ENCODE peak calls at places on chromosomes 7 and 10, in eight cellular contexts. B is dorsolateral prefrontal cortex, Q is hypothalamus, H is prostate gland, G is hepatocyte, N is T follicular helper cell, K is A549, R is NCI-H748 treated with DMSO at 0.1 percent for 48 hours. E is an unnamed sample.
A peak's percentile ranks its signal among the peaks of the same experiment; 100 is the strongest.

GRCh38 chr10:22693371-22693784 is 21.0 kb downstream of the PIP4K2A start:
- DNase-seq in B (no peak), Q (no peak), H (no peak), G (no peak), N (no peak), K (no peak), R (no peak), E (no peak)

GRCh38 chr7:155214328-155214986 is 83.2 kb upstream of the INSIG1 start:
- DNase-seq in B (no peak), Q (no peak), H (peak; percentile 73), G (peak; percentile 50), N (no peak), K (no peak), R (peak; percentile 40), E (peak; percentile 47)

GRCh38 chr7:114901771-114902170 is 20.1 kb upstream of the MDFIC start:
- DNase-seq in B (no peak), Q (no peak), H (no peak), G (peak; percentile 14), N (no peak), K (no peak), R (no peak), E (peak; percentile 72)

GRCh38 chr7:45324683-45325237 is 167.2 kb downstream of the RAMP3 start:
- DNase-seq in B (no peak), Q (no peak), H (no peak), G (peak; percentile 49), N (no peak), K (no peak), R (no peak), E (no peak)

GRCh38 chr7:76514926-76515325 is 4.6 kb downstream of the UPK3B start:
- DNase-seq in B (no peak), Q (no peak), H (no peak), G (no peak), N (no peak), K (no peak), R (no peak), E (no peak)

GRCh38 chr10:128028508-128029279 is 97.5 kb downstream of the MKI67 start:
- DNase-seq in B (no peak), Q (no peak), H (no peak), G (no peak), N (no peak), K (no peak), R (no peak), E (peak; percentile 31)

GRCh38 chr10:16367899-16368298 is 68.9 kb upstream of the PTER start:
- DNase-seq in B (no peak), Q (no peak), H (no peak), G (no peak), N (no peak), K (no peak), R (no peak), E (no peak)

GRCh38 chr7:12493407-12493806 is 77.1 kb upstream of the SCIN start:
- DNase-seq in B (no peak), Q (no peak), H (no peak), G (no peak), N (no peak), K (no peak), R (no peak), E (no peak)

GRCh38 chr7:815284-816216 is 16.7 kb upstream of the SUN1 start:
- DNase-seq in B (no peak), Q (no peak), H (peak; percentile 33), G (peak; percentile 74), N (no peak), K (peak; percentile 23), R (peak; percentile 47), E (peak; percentile 86)

GRCh38 chr7:35993663-35994622 is 159.1 kb upstream of the EEPD1 start:
- DNase-seq in B (no peak), Q (no peak), H (no peak), G (no peak), N (no peak), K (no peak), R (no peak), E (no peak)

GRCh38 chr7:127322351-127322750 is 69.6 kb upstream of the GRM8 start:
- DNase-seq in B (no peak), Q (no peak), H (no peak), G (no peak), N (no peak), K (no peak), R (no peak), E (no peak)

GRCh38 chr7:133019590-133019989 is 62.3 kb downstream of the CHCHD3 start:
- DNase-seq in B (no peak), Q (no peak), H (no peak), G (no peak), N (no peak), K (no peak), R (no peak), E (no peak)

GRCh38 chr10:75071164-75071489 is 40.3 kb upstream of the SAMD8 start:
- DNase-seq in B (no peak), Q (no peak), H (no peak), G (peak; percentile 49), N (no peak), K (no peak), R (peak; percentile 37), E (no peak)

GRCh38 chr10:110214380-110214826 is 7.0 kb downstream of the MXI1 start:
- DNase-seq in B (no peak), Q (no peak), H (no peak), G (no peak), N (no peak), K (no peak), R (no peak), E (no peak)

GRCh38 chr10:19956633-19957032 is 140.4 kb downstream of the PLXDC2 start:
- DNase-seq in B (no peak), Q (no peak), H (no peak), G (no peak), N (no peak), K (no peak), R (no peak), E (no peak)

GRCh38 chr10:78806805-78807221 is 262.0 kb upstream of the ZMIZ1 start:
- DNase-seq in B (no peak), Q (no peak), H (no peak), G (no peak), N (no peak), K (no peak), R (no peak), E (no peak)

GRCh38 chr7:24923172-24923865 is 56.7 kb downstream of the OSBPL3 start:
- DNase-seq in B (no peak), Q (no peak), H (no peak), G (no peak), N (no peak), K (no peak), R (no peak), E (no peak)

GRCh38 chr7:103388469-103389140 is 41.2 kb downstream of the PSMC2 start:
- DNase-seq in B (no peak), Q (no peak), H (no peak), G (peak; percentile 45), N (no peak), K (no peak), R (no peak), E (no peak)

GRCh38 chr7:98224701-98225181 is 13.5 kb downstream of the BHLHA15 start:
- DNase-seq in B (no peak), Q (no peak), H (no peak), G (no peak), N (no peak), K (no peak), R (no peak), E (no peak)

GRCh38 chr10:31345886-31346285 is 26.9 kb downstream of the ZEB1 start:
- DNase-seq in B (no peak), Q (no peak), H (no peak), G (no peak), N (no peak), K (no peak), R (no peak), E (no peak)

GRCh38 chr10:12466701-12467100 is 117.4 kb downstream of the CAMK1D start:
- DNase-seq in B (no peak), Q (no peak), H (no peak), G (no peak), N (no peak), K (no peak), R (no peak), E (no peak)

GRCh38 chr7:156504687-156505545 is 135.7 kb upstream of the RNF32 start:
- DNase-seq in B (no peak), Q (no peak), H (no peak), G (no peak), N (no peak), K (no peak), R (no peak), E (no peak)

GRCh38 chr7:47322731-47323130 is 259.2 kb downstream of the TNS3 start:
- DNase-seq in B (no peak), Q (no peak), H (no peak), G (no peak), N (no peak), K (no peak), R (no peak), E (no peak)

GRCh38 chr10:5512881-5513698 is 11.7 kb upstream of the CALML3 start:
- DNase-seq in B (peak; percentile 51), Q (no peak), H (no peak), G (no peak), N (no peak), K (no peak), R (no peak), E (no peak)

GRCh38 chr10:93854985-93855384 is 38.8 kb upstream of the SLC35G1 start:
- DNase-seq in B (no peak), Q (no peak), H (no peak), G (peak; percentile 44), N (no peak), K (no peak), R (no peak), E (no peak)

GRCh38 chr10:119531067-119531466 is 11.5 kb downstream of the RGS10 start:
- DNase-seq in B (no peak), Q (no peak), H (no peak), G (no peak), N (no peak), K (no peak), R (no peak), E (no peak)

GRCh38 chr10:2920166-2920565 is 147.2 kb upstream of the PFKP start:
- DNase-seq in B (no peak), Q (no peak), H (no peak), G (no peak), N (no peak), K (no peak), R (no peak), E (no peak)

GRCh38 chr7:157845203-157845810 is 508.5 kb downstream of the DNAJB6 start:
- DNase-seq in B (no peak), Q (no peak), H (no peak), G (no peak), N (no peak), K (no peak), R (no peak), E (no peak)

GRCh38 chr7:20542594-20542993 is 72.9 kb upstream of the ABCB5 start:
- DNase-seq in B (no peak), Q (no peak), H (peak; percentile 72), G (peak; percentile 11), N (no peak), K (no peak), R (no peak), E (no peak)

GRCh38 chr7:140501941-140502340 is 22.6 kb upstream of the MKRN1 start:
- DNase-seq in B (no peak), Q (no peak), H (no peak), G (no peak), N (no peak), K (no peak), R (no peak), E (no peak)

GRCh38 chr7:128362670-128363069 is 1.2 kb upstream of the PRRT4 start:
- DNase-seq in B (no peak), Q (no peak), H (no peak), G (no peak), N (no peak), K (no peak), R (no peak), E (no peak)

GRCh38 chr7:155943251-155943899 is 131.1 kb upstream of the SHH start:
- DNase-seq in B (no peak), Q (no peak), H (no peak), G (no peak), N (no peak), K (no peak), R (no peak), E (no peak)

GRCh38 chr7:84647797-84648762 is 453.5 kb upstream of the SEMA3A start:
- DNase-seq in B (no peak), Q (no peak), H (no peak), G (no peak), N (no peak), K (no peak), R (no peak), E (no peak)

GRCh38 chr10:79355420-79356010 is 8.2 kb downstream of the PPIF start:
- DNase-seq in B (no peak), Q (no peak), H (no peak), G (no peak), N (no peak), K (no peak), R (no peak), E (no peak)

E was measured in Caco-2.